ENCODE peak calls at places on chromosomes 4 and X, in four cellular contexts. L is body of pancreas, I is thyroid gland, R is transverse colon. W is an unnamed sample.

GRCh38 chr4:5821665-5822358 is 71.1 kb downstream of the CRMP1 start:
- DNase-seq in R (no peak), I (no peak), L (no peak), W (no peak)

GRCh38 chrX:16828126-16828908 is 41.8 kb downstream of the RBBP7 start:
- DNase-seq in I (peak; percentile 19), R (peak; percentile 13), L (peak; percentile 18), W (no peak)

GRCh38 chr4:54318904-54319303 is 89.8 kb downstream of the PDGFRA start:
- DNase-seq in I (no peak), R (no peak), L (no peak), W (peak; percentile 76)

GRCh38 chrX:17547658-17548057 is 172.7 kb downstream of the NHS start:
- DNase-seq in R (peak; percentile 64), I (peak; percentile 61), L (peak; percentile 81), W (peak; percentile 60)

GRCh38 chrX:45710081-45710801 is 509.6 kb upstream of the DIPK2B start:
- DNase-seq in R (no peak), L (no peak), I (no peak), W (peak; percentile 44)

GRCh38 chrX:51182545-51182944 is 150.1 kb upstream of the NUDT10 start:
- DNase-seq in R (no peak), L (no peak), I (no peak), W (peak; percentile 12)

GRCh38 chr4:127809173-127809800 is 27.2 kb downstream of the HSPA4L start:
- DNase-seq in I (peak; percentile 26), R (no peak), L (no peak), W (peak; percentile 17)

GRCh38 chrX:3345281-3346081 is 971 bp downstream of the MXRA5 start:
- DNase-seq in L (peak; percentile 80), R (no peak), I (peak; percentile 86), W (peak; percentile 66)

GRCh38 chrX:108091878-108092291 is 307 bp downstream of the ATG4A start:
- DNase-seq in I (no peak), L (no peak), R (no peak), W (no peak)

GRCh38 chr4:91212140-91212681 is 1085.0 kb downstream of the CCSER1 start:
- DNase-seq in L (no peak), R (no peak), I (no peak), W (no peak)

GRCh38 chrX:25006586-25007058 is 9.1 kb downstream of the ARX start:
- DNase-seq in L (no peak), I (no peak), R (no peak), W (no peak)

GRCh38 chr4:189046642-189047041 is 894.0 kb upstream of the FRG1 start:
- DNase-seq in L (no peak), R (no peak), I (no peak), W (no peak)

GRCh38 chr4:173857828-173858227 is 327.8 kb upstream of the HAND2 start:
- DNase-seq in I (no peak), L (no peak), R (no peak), W (no peak)

GRCh38 chr4:16382571-16382970 is 156.3 kb upstream of the TAPT1 start:
- DNase-seq in L (no peak), I (no peak), R (no peak), W (no peak)

GRCh38 chr4:87414806-87415205 is 7.6 kb upstream of the NUDT9 start:
- DNase-seq in L (no peak), I (no peak), R (no peak), W (no peak)

GRCh38 chrX:112688242-112688641 is 8.5 kb upstream of the LHFPL1 start:
- DNase-seq in R (no peak), I (no peak), L (no peak), W (no peak)

GRCh38 chr4:146458594-146458993 is 63.1 kb downstream of the SLC10A7 start:
- DNase-seq in L (no peak), I (no peak), R (no peak), W (no peak)

GRCh38 chrX:47562615-47563243 is 1.7 kb downstream of the ARAF start:
- DNase-seq in I (no peak), L (no peak), R (no peak), W (peak; percentile 57)
- TF ChIP-seq CTCF in I (no peak), L (peak; percentile 9), R (peak; percentile 19), W (peak; percentile 48)

GRCh38 chrX:129980043-129980442 is 2.4 kb upstream of the BCORL1 start:
- DNase-seq in R (peak; percentile 51), L (peak; percentile 25), I (peak; percentile 48), W (peak; percentile 27)

GRCh38 chrX:129981207-129981553 is 1.3 kb upstream of the BCORL1 start:
- DNase-seq in R (no peak), L (no peak), I (no peak), W (no peak)

GRCh38 chrX:129981752-129982299 is 609 bp upstream of the BCORL1 start:
- DNase-seq in R (peak; percentile 19), L (no peak), I (no peak), W (no peak)

GRCh38 chrX:129979207-129979920 is 3.1 kb upstream of the BCORL1 start:
- DNase-seq in L (no peak), I (peak; percentile 3), R (peak; percentile 11), W (peak; percentile 15)

DNA sequence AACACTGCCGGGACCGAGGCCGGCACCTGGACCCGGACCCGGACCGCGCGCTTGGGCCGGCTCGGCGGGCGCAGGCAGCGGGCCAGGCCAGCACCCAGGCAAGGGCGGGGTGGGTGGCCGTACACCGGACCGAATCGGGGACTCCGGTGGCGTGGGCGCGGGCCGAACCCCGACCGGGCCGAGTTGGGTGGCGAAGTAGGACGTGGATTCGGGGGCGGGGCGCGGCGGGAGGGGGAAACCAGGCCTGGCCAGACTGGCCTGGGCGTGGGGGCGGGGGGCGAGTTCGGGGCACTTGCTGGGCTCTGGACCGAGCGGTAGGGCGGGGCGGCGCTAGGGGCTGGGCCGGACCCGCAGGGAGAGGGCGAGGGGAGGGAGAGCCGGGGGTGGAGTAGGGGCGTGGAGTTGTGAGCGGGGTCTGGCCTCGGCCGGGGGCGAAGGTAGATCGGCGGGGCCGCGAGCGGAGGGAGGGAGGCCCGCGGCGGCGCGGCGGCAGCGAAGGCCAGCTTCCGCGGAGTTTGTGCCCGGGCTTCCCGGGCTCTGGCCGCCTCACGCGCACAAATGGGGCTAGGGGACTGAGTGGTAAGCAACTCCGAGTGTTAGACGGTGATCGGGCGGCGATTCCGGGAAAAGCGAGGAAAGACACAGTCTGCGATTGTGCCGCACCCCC is 1.8 kb upstream of the BCORL1 start:
- DNase-seq in L (peak; percentile 54), I (peak; percentile 81), R (peak; percentile 73), W (peak; percentile 47)
- H3K4me3 ChIP-seq in L (peak overlapping the region; percentile 32), I (no peak overlapping the region), R (no peak overlapping the region), W (peak overlapping the region; percentile 39)

DNA sequence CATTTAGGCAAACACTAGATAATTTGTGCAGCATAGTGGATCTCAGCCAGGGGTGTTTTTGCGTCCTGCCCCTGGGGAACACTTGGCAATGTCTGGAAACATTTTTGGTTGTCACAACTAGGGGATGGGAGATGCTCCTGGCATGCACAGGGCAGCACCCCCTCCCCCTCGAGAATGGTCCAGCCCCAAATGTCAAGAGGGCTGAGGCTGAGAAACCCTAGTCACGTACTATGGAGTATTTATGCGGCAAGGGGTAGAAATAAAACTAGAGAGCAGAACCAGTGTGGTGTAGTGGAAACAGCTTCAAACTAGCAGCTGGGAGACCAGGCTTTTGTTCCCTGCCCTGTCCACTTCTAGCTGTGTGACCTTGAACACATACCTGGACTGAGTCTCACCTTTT is 38.2 kb upstream of the CLCN4 start:
- DNase-seq in R (no peak), L (no peak), I (no peak), W (no peak)
- H3K9me3 ChIP-seq in R (no peaks in the 10 kb centered on the region), L (no peaks in the 10 kb centered on the region), I (no peaks in the 10 kb centered on the region), W (no peaks in the 10 kb centered on the region)

GRCh38 chr4:99658666-99659065 is 1.0 kb upstream of the C4orf54 start:
- DNase-seq in L (no peak), R (no peak), I (no peak), W (no peak)

GRCh38 chr4:99665981-99666380 is 8.4 kb upstream of the C4orf54 start:
- DNase-seq in I (no peak), L (no peak), R (no peak), W (no peak)

GRCh38 chr4:99664703-99665102 is 7.1 kb upstream of the C4orf54 start:
- DNase-seq in R (no peak), I (peak; percentile 21), L (no peak), W (no peak)

GRCh38 chr4:99657801-99658200 is at the start of gene C4orf54:
- DNase-seq in R (no peak), I (no peak), L (no peak), W (no peak)

DNA sequence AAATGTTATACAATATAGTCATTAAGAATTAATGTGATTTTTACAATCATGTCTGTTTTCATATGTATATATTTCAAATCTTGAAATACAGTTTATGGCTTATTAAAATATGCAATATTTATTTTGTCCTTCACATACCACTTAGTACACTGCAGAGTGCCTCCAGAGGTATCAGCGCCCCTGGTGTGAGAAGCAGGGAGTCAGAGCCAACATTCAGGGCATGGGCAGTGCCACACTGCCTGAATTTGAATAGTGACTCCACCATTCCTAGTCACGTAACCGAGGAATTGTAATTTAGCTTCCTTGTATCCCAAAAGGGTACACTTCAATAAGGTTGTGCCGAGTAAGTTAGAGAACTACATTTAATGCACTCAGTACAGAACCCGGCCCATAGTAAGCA is 4.3 kb upstream of the C4orf54 start:
- DNase-seq in L (no peak), I (no peak), R (no peak), W (no peak)
- TF ChIP-seq CTCF in L (no peak), I (no peak), R (no peak), W (no peak)

GRCh38 chrX:140503714-140504351 is 1.0 kb downstream of the SOX3 start:
- DNase-seq in L (peak; percentile 12), R (no peak), I (peak; percentile 34), W (peak; percentile 18)

GRCh38 chrX:140502491-140503229 is 2.2 kb downstream of the SOX3 start:
- DNase-seq in I (no peak), L (no peak), R (no peak), W (no peak)

GRCh38 chrX:140501940-140502468 is 2.9 kb downstream of the SOX3 start:
- DNase-seq in R (no peak), I (no peak), L (no peak), W (no peak)

GRCh38 chrX:140504371-140505324 is at the start of gene SOX3:
- DNase-seq in L (no peak), I (no peak), R (no peak), W (no peak)

GRCh38 chrX:140503230-140503585 is 1.7 kb downstream of the SOX3 start:
- DNase-seq in I (no peak), L (no peak), R (no peak), W (no peak)
- H3K4me3 ChIP-seq in I (no peak overlapping the region), L (no peak overlapping the region), R (no peak overlapping the region), W (peak overlapping the region; percentile 33)

GRCh38 chr4:118047043-118047442 is 12.8 kb downstream of the NDST3 start:
- DNase-seq in I (no peak), L (no peak), R (no peak), W (no peak)
- H3K9me3 ChIP-seq in I (no peaks in the 10 kb centered on the region), L (no peaks in the 10 kb centered on the region), R (peaks cover 5% of the 10 kb centered on the region), W (no peaks in the 10 kb centered on the region)